ENCODE peak calls at places on chromosomes 2 and 18, in eight cellular contexts. Y is brain microvascular endothelial cell; K is NCI-H2081; D is mucosa of gallbladder; E is naive thymus-derived CD8-positive, alpha-beta T cell; P is ovary; T is NCI-H774; M is stimulated activated CD4-positive, alpha-beta T cell treated with anti-CD3 and anti-CD28 coated beads, Interleukin-1b, Interleukin-23, amount 100 ng/mL, for 24 hours. U is an unnamed sample.
A peak's percentile ranks its signal among the peaks of the same experiment; 100 is the strongest.

GRCh38 chr18:69495338-69495737 is 94.7 kb downstream of the DOK6 start:
- DNase-seq in Y (no peak), K (no peak), D (no peak), E (no peak), P (no peak), T (no peak), M (no peak), U (no peak)

GRCh38 chr2:25982273-25982967 is at the start of gene KIF3C:
- DNase-seq in Y (peak; percentile 58), K (peak; percentile 85), D (peak; percentile 51), E (peak; percentile 86), P (peak; percentile 60), T (peak; percentile 60), M (peak; percentile 59), U (peak; percentile 75)

GRCh38 chr18:28652654-28653053 is 475.7 kb upstream of the CDH2 start:
- DNase-seq in Y (no peak), K (no peak), D (no peak), E (no peak), P (no peak), T (no peak), M (no peak), U (no peak)

GRCh38 chr2:135819211-135819610 is 17.8 kb downstream of the LCT start:
- DNase-seq in Y (peak; percentile 46), K (no peak), D (no peak), E (no peak), P (no peak), T (no peak), M (peak; percentile 14), U (no peak)

GRCh38 chr2:151334082-151334815 is 23.1 kb upstream of the TNFAIP6 start:
- DNase-seq in Y (peak; percentile 70), K (no peak), D (no peak), E (no peak), P (no peak), T (no peak), M (no peak), U (no peak)

GRCh38 chr18:8798996-8799395 is 93.6 kb downstream of the MTCL1 start:
- DNase-seq in Y (no peak), K (no peak), D (peak; percentile 44), E (no peak), P (no peak), T (no peak), M (no peak), U (no peak)

GRCh38 chr2:36770542-36771287 is 74.2 kb downstream of the VIT start:
- DNase-seq in Y (peak; percentile 7), K (peak; percentile 32), D (no peak), E (no peak), P (no peak), T (no peak), M (peak; percentile 6), U (no peak)

GRCh38 chr2:44351676-44352075 is 9.6 kb downstream of the PREPL start:
- DNase-seq in Y (no peak), K (no peak), D (no peak), E (no peak), P (no peak), T (no peak), M (no peak), U (no peak)

GRCh38 chr2:100577777-100578176 is 15.0 kb downstream of the PDCL3 start:
- DNase-seq in Y (no peak), K (no peak), D (no peak), E (no peak), P (no peak), T (no peak), M (no peak), U (no peak)

GRCh38 chr2:24409166-24409565 is 48.8 kb upstream of the ITSN2 start:
- DNase-seq in Y (no peak), K (no peak), D (no peak), E (no peak), P (no peak), T (no peak), M (no peak), U (no peak)

GRCh38 chr2:84866121-84866520 is 14.8 kb downstream of the TRABD2A start:
- DNase-seq in Y (no peak), K (no peak), D (no peak), E (no peak), P (no peak), T (no peak), M (no peak), U (no peak)

GRCh38 chr18:44887227-44887631 is 206.5 kb downstream of the SETBP1 start:
- DNase-seq in Y (peak; percentile 76), K (no peak), D (peak; percentile 25), E (no peak), P (no peak), T (no peak), M (peak; percentile 23), U (no peak)

GRCh38 chr2:196954001-196954400 is 27.5 kb upstream of the PGAP1 start:
- DNase-seq in Y (no peak), K (peak; percentile 98), D (no peak), E (no peak), P (no peak), T (peak; percentile 85), M (no peak), U (no peak)

GRCh38 chr18:9475643-9476580 is 599 bp downstream of the RALBP1 start:
- DNase-seq in Y (peak; percentile 1), K (peak; percentile 15), D (no peak), E (peak; percentile 74), P (peak; percentile 18), T (peak; percentile 61), M (peak; percentile 1), U (no peak)